ENCODE peak calls at places on chromosome 4, in ten cellular contexts. D is HepG2; R is neural progenitor cell; P is naive thymus-derived CD4-positive, alpha-beta T cell; X is RWPE1; T is CD4-positive, alpha-beta memory T cell; Z is stomach; I is substantia nigra; L is ascending aorta; U is psoas muscle. G is an unnamed sample.

GRCh38 chr4:128558896-128559669 is 250.4 kb upstream of the JADE1 start:
- DNase-seq in D (no peak), R (no peak), T (no peak), L (no peak), P (no peak), Z (no peak), X (no peak), U (no peak), I (no peak), G (no peak)

GRCh38 chr4:8761824-8762205 is 109.8 kb downstream of the HMX1 start:
- DNase-seq in P (no peak), L (no peak), X (no peak), Z (no peak), D (no peak), R (no peak), T (no peak), U (peak), I (no peak), G (no peak)

GRCh38 chr4:168059251-168059650 is 33.1 kb upstream of the ANXA10 start:
- DNase-seq in U (no peak), D (no peak), I (no peak), T (no peak), X (peak), R (no peak), Z (no peak), L (no peak), P (no peak), G (peak)

GRCh38 chr4:150501983-150502382 is 80.0 kb upstream of the MAB21L2 start:
- DNase-seq in D (no peak), I (no peak), L (no peak), P (no peak), Z (no peak), X (no peak), R (no peak), T (no peak), U (no peak), G (no peak)

GRCh38 chr4:123340381-123340701 is 56.3 kb upstream of the SPRY1 start:
- DNase-seq in T (no peak), P (no peak), Z (no peak), I (no peak), R (no peak), D (peak), U (no peak), L (no peak), X (peak), G (peak)

GRCh38 chr4:89914609-89915008 is 20.0 kb downstream of the MMRN1 start:
- DNase-seq in D (no peak), X (no peak), L (no peak), Z (no peak), R (no peak), P (no peak), U (no peak), T (no peak), I (no peak), G (no peak)

GRCh38 chr4:118765399-118765798 is 70.5 kb downstream of the SEC24D start:
- DNase-seq in T (no peak), U (no peak), X (peak), I (no peak), L (no peak), R (no peak), P (no peak), D (no peak), Z (no peak), G (peak)

GRCh38 chr4:122692641-122693520 is 39.6 kb upstream of the BBS12 start:
- DNase-seq in T (no peak), I (no peak), X (no peak), P (no peak), L (no peak), Z (no peak), D (no peak), U (no peak), R (no peak), G (no peak)

GRCh38 chr4:106893395-106893881 is 142.7 kb downstream of the DKK2 start:
- DNase-seq in U (no peak), L (no peak), Z (no peak), T (no peak), I (no peak), P (no peak), D (no peak), X (no peak), R (no peak), G (no peak)

GRCh38 chr4:126738527-126738923 is 894.2 kb upstream of the INTU start:
- DNase-seq in T (no peak), X (no peak), Z (no peak), D (no peak), P (no peak), L (no peak), U (no peak), R (no peak), I (no peak), G (no peak)

GRCh38 chr4:2866160-2866861 is 22.7 kb downstream of the ADD1 start:
- DNase-seq in X (no peak), D (peak), Z (no peak), R (no peak), T (no peak), U (peak), L (no peak), I (no peak), P (no peak), G (no peak)

GRCh38 chr4:140158234-140159030 is 4.4 kb upstream of the MAML3 start:
- DNase-seq in Z (peak), R (no peak), P (no peak), X (no peak), U (no peak), T (no peak), L (no peak), D (no peak), I (no peak), G (no peak)

GRCh38 chr4:78951862-78952472 is 12.7 kb upstream of the PAQR3 start:
- DNase-seq in U (no peak), R (peak), D (peak), P (no peak), L (no peak), T (peak), Z (no peak), X (peak), I (no peak), G (peak)

GRCh38 chr4:47145630-47146029 is 114.3 kb downstream of the GABRB1 start:
- DNase-seq in L (no peak), D (peak), Z (no peak), T (no peak), U (no peak), R (no peak), P (no peak), X (peak), I (no peak), G (peak)

GRCh38 chr4:86181585-86181984 is 178.3 kb downstream of the MAPK10 start:
- DNase-seq in Z (no peak), D (no peak), T (no peak), X (no peak), I (no peak), P (no peak), R (no peak), L (no peak), U (no peak), G (no peak)

GRCh38 chr4:169225812-169226211 is 44.9 kb downstream of the SH3RF1 start:
- DNase-seq in T (no peak), Z (no peak), U (no peak), P (no peak), I (no peak), R (no peak), X (peak), L (no peak), D (no peak), G (peak)

GRCh38 chr4:169226565-169226964 is 44.2 kb downstream of the SH3RF1 start:
- DNase-seq in I (no peak), U (no peak), Z (no peak), P (no peak), T (no peak), L (no peak), D (no peak), R (no peak), X (no peak), G (no peak)

GRCh38 chr4:169231647-169232262 is 39.0 kb downstream of the SH3RF1 start:
- DNase-seq in X (peak), U (no peak), Z (no peak), P (no peak), T (no peak), D (no peak), L (no peak), I (no peak), R (no peak), G (peak)

GRCh38 chr4:169228076-169228475 is 42.7 kb downstream of the SH3RF1 start:
- DNase-seq in Z (no peak), D (no peak), P (no peak), R (no peak), U (no peak), X (no peak), L (no peak), T (no peak), I (no peak), G (no peak)

DNA sequence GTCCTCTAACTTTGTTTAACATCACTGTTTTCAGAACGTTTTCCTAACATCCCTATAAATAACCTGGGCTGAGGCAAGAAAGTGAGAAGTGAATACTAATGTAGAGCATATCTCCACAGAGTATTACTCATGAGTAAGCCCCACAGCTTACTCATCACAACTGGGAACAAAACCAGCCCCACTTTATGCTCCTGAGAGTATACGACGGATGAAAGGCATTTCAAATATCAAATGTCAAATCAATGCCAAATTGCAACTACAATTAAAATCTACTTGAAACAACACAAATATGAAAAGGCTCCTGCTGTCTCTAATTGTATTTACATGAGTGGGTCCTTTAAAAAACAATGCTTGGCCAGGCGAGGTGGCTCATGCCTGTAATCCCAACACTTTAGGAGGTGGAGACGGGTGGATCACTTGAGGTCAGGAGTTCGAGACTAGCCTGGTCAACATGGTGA is 41.2 kb downstream of the SH3RF1 start:
- DNase-seq in P (no peak), T (no peak), X (peak), R (no peak), L (no peak), Z (no peak), D (no peak), I (no peak), U (no peak), G (peak)
- H3K27ac ChIP-seq in P (no peak), T (no peak), X (peak), R (no peak), L (peak), Z (no peak), D (no peak), I (no peak), U (peak), G (peak)

DNA sequence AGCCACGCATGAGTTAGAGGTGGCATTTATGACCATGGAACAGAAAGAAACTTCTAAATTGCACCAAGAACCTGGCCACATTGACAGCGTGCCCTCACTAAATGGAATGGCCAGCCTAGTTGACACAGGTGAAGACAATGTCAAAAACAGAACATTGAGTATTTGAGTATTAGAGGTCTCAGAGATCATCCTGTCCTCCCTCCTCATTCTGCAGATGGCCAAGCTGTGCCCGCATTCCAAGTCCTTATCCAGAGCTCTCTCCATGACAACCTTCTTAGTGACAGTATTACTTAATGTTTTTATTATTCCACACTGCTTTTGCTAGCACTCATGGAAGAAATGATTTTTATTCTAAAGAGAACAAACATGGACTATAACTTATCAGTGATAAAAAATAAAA is 9.9 kb upstream of the CCDC110 start:
- DNase-seq in D (no peak), P (no peak), U (no peak), T (no peak), I (no peak), L (no peak), X (no peak), Z (no peak), R (no peak), G (no peak)
- H3K27ac ChIP-seq in D (no peak), P (no peak), U (peak), T (no peak), I (no peak), L (no peak), X (no peak), Z (no peak), R (no peak), G (no peak)

DNA sequence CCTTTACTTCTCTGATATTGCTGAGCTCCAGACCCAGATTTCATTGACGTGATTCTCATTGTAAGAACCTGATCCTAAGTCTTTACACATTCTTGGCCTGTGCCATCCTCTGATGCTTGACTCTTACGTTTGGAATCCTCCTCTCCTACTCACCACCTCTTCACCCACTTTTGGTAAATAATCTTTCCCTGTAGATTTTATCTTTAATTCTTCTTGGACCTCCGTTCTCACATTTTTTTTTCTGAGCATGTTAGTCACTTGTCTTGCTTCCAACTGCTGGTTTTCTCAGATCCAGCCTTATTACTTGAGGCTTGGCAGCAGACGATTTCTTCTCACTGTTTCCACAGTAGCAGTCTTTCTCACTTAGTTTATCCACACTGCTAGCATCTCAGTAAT is 12.4 kb upstream of the SH3RF1 start:
- DNase-seq in I (no peak), R (no peak), Z (no peak), U (no peak), P (no peak), T (no peak), L (no peak), X (no peak), D (no peak), G (peak)
- H3K27ac ChIP-seq in I (no peak), R (no peak), Z (no peak), U (no peak), P (no peak), T (no peak), L (no peak), X (no peak), D (no peak), G (peak)

DNA sequence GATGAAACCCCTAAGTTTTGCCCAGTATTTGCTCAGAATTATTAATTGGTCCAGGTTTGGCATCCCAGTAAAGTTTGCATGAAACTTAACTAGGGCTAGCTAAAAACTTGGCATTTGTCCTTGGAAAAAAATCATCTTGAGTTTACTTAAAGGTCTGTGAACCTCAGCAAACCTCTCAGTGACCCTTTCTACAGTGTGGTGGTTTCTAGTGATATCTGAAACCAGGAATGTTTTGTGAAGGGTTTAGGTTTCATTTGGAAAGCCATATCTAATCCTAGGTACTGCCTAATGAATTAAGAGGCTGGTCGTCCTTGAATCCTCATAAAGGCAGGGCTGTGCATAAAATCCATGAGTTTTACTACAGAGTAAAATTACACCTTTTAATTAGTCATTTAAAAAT is 218.5 kb upstream of the ANKRD50 start:
- DNase-seq in U (no peak), R (no peak), L (no peak), T (no peak), I (no peak), D (no peak), Z (no peak), X (no peak), P (no peak), G (no peak)
- H3K27ac ChIP-seq in U (no peak), R (no peak), L (no peak), T (no peak), I (no peak), D (no peak), Z (no peak), X (no peak), P (no peak), G (no peak)

DNA sequence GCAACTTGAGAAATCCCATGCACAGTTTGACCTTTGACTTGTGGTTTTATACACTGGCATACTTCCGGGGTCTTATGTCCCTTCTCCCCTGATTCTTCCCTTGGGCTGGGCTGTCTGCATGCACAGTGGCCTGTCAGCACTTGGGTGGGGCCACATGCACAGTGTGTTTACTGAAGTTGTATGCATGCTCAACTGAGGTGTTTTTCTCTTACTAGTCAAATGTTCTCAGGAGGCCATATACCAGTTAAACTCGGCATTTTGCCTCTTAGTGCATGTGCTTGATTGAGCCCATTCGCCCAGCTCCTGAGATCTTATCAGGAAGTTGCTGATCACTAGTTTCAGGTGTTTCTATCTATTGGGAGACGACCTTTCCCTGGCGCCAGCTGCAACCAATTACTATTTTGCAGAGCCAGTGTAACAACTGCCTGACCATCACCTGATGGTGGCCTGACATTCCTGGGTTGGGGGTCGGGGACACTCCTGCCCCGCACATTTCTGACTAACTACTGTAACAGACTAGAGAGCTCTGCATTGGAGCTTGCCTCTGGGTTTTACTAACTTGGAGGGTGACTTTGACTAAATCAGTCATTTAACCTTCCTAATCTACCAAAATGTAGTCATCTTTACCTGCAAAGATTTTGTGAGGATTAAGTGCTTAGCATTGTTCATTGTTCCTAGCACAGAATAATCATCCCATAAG is 37.4 kb upstream of the ABCG2 start:
- DNase-seq in R (peak), Z (no peak), P (no peak), D (no peak), I (no peak), X (no peak), U (no peak), L (no peak), T (no peak), G (no peak)
- H3K27ac ChIP-seq in R (no peak), Z (no peak), P (no peak), D (no peak), I (no peak), X (no peak), U (no peak), L (no peak), T (no peak), G (no peak)